ENCODE peak calls at places on chromosomes 4 and X, in ten cellular contexts. One of them, this sample, is unnamed.
A peak's percentile ranks its signal among the peaks of the same experiment; 100 is the strongest.

GRCh38 chr4:80767944-80768343 is 262.6 kb upstream of the BMP3 start:
- DNase-seq in lower lobe of right lung: no peak
- DNase-seq in prostate gland: no peak
- DNase-seq in ovary: no peak
- DNase-seq in keratinocyte: no peak
- DNase-seq in astrocyte: peak; percentile 3
- DNase-seq in fibroblast of lung: no peak
- DNase-seq in K562: no peak
- DNase-seq in stomach: no peak
- DNase-seq in testis: no peak
- DNase-seq in this sample: no peak

GRCh38 chrX:32530802-32531403 is 680.4 kb downstream of the DMD start:
- DNase-seq in lower lobe of right lung: no peak
- DNase-seq in astrocyte: peak; percentile 0
- DNase-seq in stomach: no peak
- DNase-seq in K562: peak; percentile 5
- DNase-seq in fibroblast of lung: peak; percentile 69
- DNase-seq in keratinocyte: no peak
- DNase-seq in prostate gland: peak; percentile 7
- DNase-seq in ovary: peak; percentile 13
- DNase-seq in testis: peak; percentile 25
- DNase-seq in this sample: no peak

GRCh38 chr4:21869978-21870745 is 78.4 kb downstream of the KCNIP4 start:
- DNase-seq in K562: no peak
- DNase-seq in astrocyte: no peak
- DNase-seq in ovary: no peak
- DNase-seq in lower lobe of right lung: no peak
- DNase-seq in keratinocyte: peak; percentile 42
- DNase-seq in prostate gland: no peak
- DNase-seq in stomach: no peak
- DNase-seq in fibroblast of lung: no peak
- DNase-seq in testis: no peak
- DNase-seq in this sample: no peak

GRCh38 chrX:150692837-150693781 is at the start of gene MTMR1:
- DNase-seq in keratinocyte: no peak
- DNase-seq in K562: peak; percentile 73
- DNase-seq in ovary: peak; percentile 54
- DNase-seq in lower lobe of right lung: peak; percentile 48
- DNase-seq in astrocyte: no peak
- DNase-seq in fibroblast of lung: no peak
- DNase-seq in stomach: peak; percentile 44
- DNase-seq in prostate gland: peak; percentile 19
- DNase-seq in testis: peak; percentile 41
- DNase-seq in this sample: peak; percentile 49

GRCh38 chr4:30362436-30362835 is 357.7 kb upstream of the PCDH7 start:
- DNase-seq in K562: no peak
- DNase-seq in fibroblast of lung: no peak
- DNase-seq in keratinocyte: no peak
- DNase-seq in ovary: no peak
- DNase-seq in testis: no peak
- DNase-seq in stomach: no peak
- DNase-seq in astrocyte: no peak
- DNase-seq in lower lobe of right lung: no peak
- DNase-seq in prostate gland: no peak
- DNase-seq in this sample: no peak

GRCh38 chrX:55839480-55839879 is 121.9 kb downstream of the RRAGB start:
- DNase-seq in fibroblast of lung: no peak
- DNase-seq in keratinocyte: no peak
- DNase-seq in ovary: no peak
- DNase-seq in lower lobe of right lung: no peak
- DNase-seq in astrocyte: no peak
- DNase-seq in testis: no peak
- DNase-seq in prostate gland: no peak
- DNase-seq in stomach: no peak
- DNase-seq in K562: no peak
- DNase-seq in this sample: no peak

GRCh38 chrX:110806145-110806544 is 10.5 kb upstream of the CHRDL1 start:
- DNase-seq in astrocyte: peak; percentile 73
- DNase-seq in stomach: no peak
- DNase-seq in lower lobe of right lung: no peak
- DNase-seq in ovary: no peak
- DNase-seq in fibroblast of lung: peak; percentile 0
- DNase-seq in keratinocyte: no peak
- DNase-seq in K562: no peak
- DNase-seq in prostate gland: no peak
- DNase-seq in testis: no peak
- DNase-seq in this sample: no peak

GRCh38 chr4:185966997-185967775 is 101.8 kb upstream of the TLR3 start:
- DNase-seq in keratinocyte: no peak
- DNase-seq in testis: no peak
- DNase-seq in prostate gland: no peak
- DNase-seq in K562: no peak
- DNase-seq in ovary: no peak
- DNase-seq in stomach: no peak
- DNase-seq in fibroblast of lung: no peak
- DNase-seq in astrocyte: no peak
- DNase-seq in lower lobe of right lung: no peak
- DNase-seq in this sample: no peak

GRCh38 chr4:158816953-158817352 is 48.1 kb downstream of the FNIP2 start:
- DNase-seq in testis: no peak
- DNase-seq in K562: no peak
- DNase-seq in astrocyte: no peak
- DNase-seq in stomach: no peak
- DNase-seq in ovary: no peak
- DNase-seq in keratinocyte: no peak
- DNase-seq in prostate gland: no peak
- DNase-seq in fibroblast of lung: no peak
- DNase-seq in lower lobe of right lung: no peak
- DNase-seq in this sample: no peak

GRCh38 chr4:158812543-158812942 is 43.7 kb downstream of the FNIP2 start:
- DNase-seq in keratinocyte: no peak
- DNase-seq in stomach: no peak
- DNase-seq in testis: no peak
- DNase-seq in ovary: no peak
- DNase-seq in prostate gland: no peak
- DNase-seq in fibroblast of lung: no peak
- DNase-seq in K562: no peak
- DNase-seq in lower lobe of right lung: no peak
- DNase-seq in astrocyte: no peak
- DNase-seq in this sample: no peak

GRCh38 chr4:158813113-158813512 is 44.3 kb downstream of the FNIP2 start:
- DNase-seq in testis: no peak
- DNase-seq in keratinocyte: no peak
- DNase-seq in astrocyte: no peak
- DNase-seq in K562: no peak
- DNase-seq in fibroblast of lung: no peak
- DNase-seq in lower lobe of right lung: no peak
- DNase-seq in prostate gland: no peak
- DNase-seq in ovary: no peak
- DNase-seq in stomach: no peak
- DNase-seq in this sample: no peak

GRCh38 chr4:158814207-158814606 is 45.4 kb downstream of the FNIP2 start:
- DNase-seq in testis: no peak
- DNase-seq in stomach: no peak
- DNase-seq in K562: no peak
- DNase-seq in fibroblast of lung: no peak
- DNase-seq in astrocyte: no peak
- DNase-seq in keratinocyte: no peak
- DNase-seq in ovary: no peak
- DNase-seq in lower lobe of right lung: no peak
- DNase-seq in prostate gland: no peak
- DNase-seq in this sample: no peak

DNA sequence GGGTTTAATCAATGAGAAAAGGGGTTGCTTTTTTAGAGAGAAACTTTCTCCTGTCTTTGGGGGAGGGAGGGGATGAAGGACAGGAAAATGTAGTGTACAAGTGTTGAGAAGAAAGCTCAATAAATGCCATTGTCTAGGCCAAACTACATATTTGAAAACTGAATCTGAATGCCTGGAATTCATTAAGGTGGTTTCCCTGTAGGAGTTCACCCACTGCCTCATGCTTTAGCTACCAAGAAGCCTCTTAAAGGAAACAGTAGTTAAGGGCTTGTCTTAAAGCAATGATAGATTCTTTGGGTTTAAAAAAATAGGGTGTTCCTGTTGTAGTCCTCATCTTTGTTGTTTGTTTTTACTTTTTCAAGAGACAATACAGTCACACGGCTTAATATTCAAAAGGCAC is 45.8 kb downstream of the FNIP2 start:
- DNase-seq in K562: no peak
- DNase-seq in astrocyte: peak; percentile 95
- DNase-seq in prostate gland: no peak
- DNase-seq in keratinocyte: no peak
- DNase-seq in testis: no peak
- DNase-seq in ovary: no peak
- DNase-seq in stomach: no peak
- DNase-seq in fibroblast of lung: no peak
- DNase-seq in lower lobe of right lung: no peak
- DNase-seq in this sample: no peak
- H3K4me1 ChIP-seq in K562: peaks cover 16% of the 10 kb centered on the region
- H3K4me1 ChIP-seq in astrocyte: peaks cover 37% of the 10 kb centered on the region
- H3K4me1 ChIP-seq in prostate gland: peaks cover 10% of the 10 kb centered on the region
- H3K4me1 ChIP-seq in keratinocyte: peaks cover 27% of the 10 kb centered on the region
- H3K4me1 ChIP-seq in testis: peaks cover 15% of the 10 kb centered on the region
- H3K4me1 ChIP-seq in ovary: peaks cover 4% of the 10 kb centered on the region
- H3K4me1 ChIP-seq in stomach: peaks cover 82% of the 10 kb centered on the region
- H3K4me1 ChIP-seq in fibroblast of lung: peaks cover 2% of the 10 kb centered on the region
- H3K4me1 ChIP-seq in lower lobe of right lung: peaks cover 90% of the 10 kb centered on the region
- H3K4me1 ChIP-seq in this sample: peaks cover 72% of the 10 kb centered on the region

DNA sequence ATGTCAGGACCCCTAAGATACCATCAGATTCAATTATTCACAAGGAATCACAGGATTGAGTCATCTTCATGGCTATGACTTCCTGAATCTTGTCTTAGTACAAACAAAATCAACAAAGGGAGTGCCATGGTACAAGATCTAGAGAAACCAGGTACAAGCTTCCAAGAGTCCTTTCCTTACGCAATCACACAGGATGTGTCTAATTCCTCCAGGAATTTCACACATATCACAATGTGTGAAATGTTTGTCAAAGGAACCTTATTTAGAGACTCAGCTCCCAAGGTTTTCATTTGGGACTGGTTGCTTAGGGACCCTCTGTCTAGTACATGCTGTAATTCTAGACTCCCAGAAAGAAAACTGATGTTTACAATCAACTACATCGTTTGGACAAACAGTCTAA is 83.0 kb downstream of the MAB21L2 start:
- DNase-seq in ovary: no peak
- DNase-seq in fibroblast of lung: no peak
- DNase-seq in keratinocyte: peak; percentile 42
- DNase-seq in testis: no peak
- DNase-seq in prostate gland: no peak
- DNase-seq in lower lobe of right lung: no peak
- DNase-seq in astrocyte: peak; percentile 5
- DNase-seq in K562: no peak
- DNase-seq in stomach: no peak
- DNase-seq in this sample: no peak
- H3K27ac ChIP-seq in ovary: no peak overlapping the region
- H3K27ac ChIP-seq in fibroblast of lung: no peak overlapping the region
- H3K27ac ChIP-seq in keratinocyte: peak overlapping the region; percentile 82
- H3K27ac ChIP-seq in testis: no peak overlapping the region
- H3K27ac ChIP-seq in prostate gland: no peak overlapping the region
- H3K27ac ChIP-seq in lower lobe of right lung: no peak overlapping the region
- H3K27ac ChIP-seq in astrocyte: no peak overlapping the region
- H3K27ac ChIP-seq in K562: no peak overlapping the region
- H3K27ac ChIP-seq in stomach: no peak overlapping the region
- H3K27ac ChIP-seq in this sample: no peak overlapping the region

GRCh38 chr4:159131564-159131963 is 28.7 kb downstream of the RAPGEF2 start:
- DNase-seq in ovary: no peak
- DNase-seq in stomach: no peak
- DNase-seq in testis: no peak
- DNase-seq in K562: no peak
- DNase-seq in fibroblast of lung: no peak
- DNase-seq in prostate gland: no peak
- DNase-seq in astrocyte: no peak
- DNase-seq in keratinocyte: no peak
- DNase-seq in lower lobe of right lung: no peak
- DNase-seq in this sample: no peak
- H3K4me1 ChIP-seq in ovary: no peaks in the 10 kb centered on the region
- H3K4me1 ChIP-seq in stomach: peaks cover 3% of the 10 kb centered on the region
- H3K4me1 ChIP-seq in testis: no peaks in the 10 kb centered on the region
- H3K4me1 ChIP-seq in K562: peaks cover 12% of the 10 kb centered on the region
- H3K4me1 ChIP-seq in fibroblast of lung: no peaks in the 10 kb centered on the region
- H3K4me1 ChIP-seq in prostate gland: no peaks in the 10 kb centered on the region
- H3K4me1 ChIP-seq in astrocyte: no peaks in the 10 kb centered on the region
- H3K4me1 ChIP-seq in keratinocyte: no peaks in the 10 kb centered on the region
- H3K4me1 ChIP-seq in lower lobe of right lung: no peaks in the 10 kb centered on the region
- H3K4me1 ChIP-seq in this sample: no peaks in the 10 kb centered on the region

GRCh38 chrX:84712621-84713020 is 210.4 kb upstream of the HDX start:
- DNase-seq in prostate gland: no peak
- DNase-seq in stomach: no peak
- DNase-seq in fibroblast of lung: no peak
- DNase-seq in ovary: no peak
- DNase-seq in K562: no peak
- DNase-seq in lower lobe of right lung: no peak
- DNase-seq in astrocyte: no peak
- DNase-seq in keratinocyte: no peak
- DNase-seq in testis: no peak
- DNase-seq in this sample: no peak

GRCh38 chrX:84710611-84711010 is 208.4 kb upstream of the HDX start:
- DNase-seq in astrocyte: no peak
- DNase-seq in keratinocyte: no peak
- DNase-seq in stomach: no peak
- DNase-seq in fibroblast of lung: no peak
- DNase-seq in testis: no peak
- DNase-seq in ovary: no peak
- DNase-seq in lower lobe of right lung: no peak
- DNase-seq in K562: no peak
- DNase-seq in prostate gland: no peak
- DNase-seq in this sample: no peak

GRCh38 chrX:84717344-84717743 is 215.1 kb upstream of the HDX start:
- DNase-seq in fibroblast of lung: no peak
- DNase-seq in ovary: no peak
- DNase-seq in lower lobe of right lung: no peak
- DNase-seq in stomach: no peak
- DNase-seq in astrocyte: no peak
- DNase-seq in K562: no peak
- DNase-seq in keratinocyte: no peak
- DNase-seq in prostate gland: no peak
- DNase-seq in testis: no peak
- DNase-seq in this sample: no peak

GRCh38 chrX:84709987-84710386 is 207.7 kb upstream of the HDX start:
- DNase-seq in lower lobe of right lung: no peak
- DNase-seq in fibroblast of lung: no peak
- DNase-seq in keratinocyte: no peak
- DNase-seq in K562: no peak
- DNase-seq in stomach: no peak
- DNase-seq in prostate gland: no peak
- DNase-seq in astrocyte: no peak
- DNase-seq in ovary: no peak
- DNase-seq in testis: no peak
- DNase-seq in this sample: no peak

DNA sequence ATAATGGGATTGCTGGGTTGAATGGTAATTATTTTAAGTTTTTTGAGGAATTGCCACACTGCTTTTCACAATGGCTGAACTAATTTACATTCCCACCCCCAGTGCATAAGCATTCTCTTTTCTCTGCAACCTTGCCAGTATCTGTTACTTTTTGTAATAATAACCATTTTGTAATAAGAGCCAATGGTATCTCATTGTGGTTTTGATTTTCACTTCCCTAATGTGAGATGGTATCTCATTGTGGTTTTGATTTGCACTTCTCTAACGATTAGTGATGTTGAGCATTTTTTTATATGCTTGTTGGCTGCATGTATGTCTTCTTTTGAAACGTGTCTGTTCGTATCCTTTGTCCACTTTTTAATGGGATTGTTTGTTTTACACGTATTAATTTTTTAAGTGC is 213.1 kb upstream of the HDX start:
- DNase-seq in fibroblast of lung: no peak
- DNase-seq in K562: no peak
- DNase-seq in stomach: no peak
- DNase-seq in astrocyte: no peak
- DNase-seq in keratinocyte: no peak
- DNase-seq in testis: no peak
- DNase-seq in ovary: no peak
- DNase-seq in lower lobe of right lung: no peak
- DNase-seq in prostate gland: no peak
- DNase-seq in this sample: no peak
- H3K27ac ChIP-seq in fibroblast of lung: no peak overlapping the region
- H3K27ac ChIP-seq in K562: no peak overlapping the region
- H3K27ac ChIP-seq in stomach: no peak overlapping the region
- H3K27ac ChIP-seq in astrocyte: no peak overlapping the region
- H3K27ac ChIP-seq in keratinocyte: no peak overlapping the region
- H3K27ac ChIP-seq in testis: no peak overlapping the region
- H3K27ac ChIP-seq in ovary: no peak overlapping the region
- H3K27ac ChIP-seq in lower lobe of right lung: no peak overlapping the region
- H3K27ac ChIP-seq in prostate gland: no peak overlapping the region
- H3K27ac ChIP-seq in this sample: no peak overlapping the region

This sample was measured in right lobe of liver.